ENCODE peak calls at places on chromosomes 1 and 21, in eight cellular contexts. Q is breast epithelium; P is T-helper 2 cell; U is RPMI7951; G is Calu3; Y is CD4-positive, alpha-beta memory T cell; X is GM20000; J is OCI-M1. Z is an unnamed sample.

GRCh38 chr1:53545663-53546408 is 86.6 kb downstream of the DMRTB1 start:
- DNase-seq in Q (no peak), P (no peak), U (no peak), G (no peak), Y (no peak), X (no peak), J (no peak), Z (peak)

GRCh38 chr1:54619749-54620148 is 3.6 kb downstream of the FAM151A start:
- DNase-seq in Q (no peak), P (no peak), U (no peak), G (no peak), Y (no peak), X (no peak), J (no peak), Z (no peak)

GRCh38 chr1:3038571-3039181 is 17.4 kb downstream of the ACTRT2 start:
- DNase-seq in Q (no peak), P (no peak), U (no peak), G (no peak), Y (no peak), X (no peak), J (no peak), Z (no peak)

GRCh38 chr1:113783254-113784103 is 24.2 kb upstream of the PHTF1 start:
- DNase-seq in Q (no peak), P (peak), U (peak), G (peak), Y (peak), X (peak), J (peak), Z (no peak)

GRCh38 chr1:206944703-206945102 is 1.6 kb downstream of the PIGR start:
- DNase-seq in Q (no peak), P (no peak), U (no peak), G (no peak), Y (peak), X (no peak), J (no peak), Z (no peak)

GRCh38 chr1:88472283-88472682 is 211.8 kb upstream of the PKN2 start:
- DNase-seq in Q (no peak), P (no peak), U (no peak), G (no peak), Y (no peak), X (no peak), J (no peak), Z (no peak)

GRCh38 chr1:114126696-114127095 is 27.0 kb downstream of the SYT6 start:
- DNase-seq in Q (no peak), P (no peak), U (peak), G (no peak), Y (no peak), X (peak), J (peak), Z (no peak)

GRCh38 chr1:206591236-206591635 is 21.0 kb downstream of the EIF2D start:
- DNase-seq in Q (no peak), P (no peak), U (peak), G (no peak), Y (no peak), X (no peak), J (no peak), Z (no peak)

GRCh38 chr21:15037095-15037730 is 27.6 kb downstream of the NRIP1 start:
- DNase-seq in Q (no peak), P (no peak), U (no peak), G (no peak), Y (no peak), X (no peak), J (no peak), Z (no peak)

GRCh38 chr1:3819626-3820245 is 23.4 kb upstream of the LRRC47 start:
- DNase-seq in Q (no peak), P (no peak), U (no peak), G (no peak), Y (no peak), X (no peak), J (no peak), Z (no peak)

GRCh38 chr1:224720216-224720615 is 104.1 kb downstream of the CNIH3 start:
- DNase-seq in Q (no peak), P (no peak), U (no peak), G (no peak), Y (no peak), X (no peak), J (no peak), Z (no peak)

GRCh38 chr1:180259431-180260338 is 29.6 kb downstream of the LHX4 start:
- DNase-seq in Q (no peak), P (no peak), U (no peak), G (no peak), Y (no peak), X (no peak), J (no peak), Z (no peak)

GRCh38 chr1:51236548-51237312 is 657 bp downstream of the RNF11 start:
- DNase-seq in Q (peak), P (peak), U (peak), G (peak), Y (peak), X (peak), J (peak), Z (no peak)

GRCh38 chr1:104387716-104388508 is 638.2 kb downstream of the AMY1C start:
- DNase-seq in Q (no peak), P (no peak), U (peak), G (no peak), Y (no peak), X (no peak), J (peak), Z (no peak)

GRCh38 chr1:168235937-168236336 is 10.1 kb downstream of the SFT2D2 start:
- DNase-seq in Q (no peak), P (no peak), U (no peak), G (no peak), Y (no peak), X (no peak), J (no peak), Z (no peak)

GRCh38 chr1:85363526-85363925 is 87.1 kb upstream of the BCL10 start:
- DNase-seq in Q (no peak), P (no peak), U (no peak), G (no peak), Y (no peak), X (no peak), J (no peak), Z (no peak)